ENCODE peak calls at places on chromosomes 16 and 17, in seven cellular contexts. E, V, X, R, O, Y and L are unnamed samples. For H3K36me3 and H3K9me3, the result is how much of the 10 kb centered on the place peaks cover.

GRCh38 chr17:81228420-81228819 is 5.7 kb upstream of the CEP131 start:
- ATAC-seq in O (no peak), E (no peak), X (peak), V (no peak), R (peak), Y (no peak), L (no peak)

GRCh38 chr16:85990861-85991301 is 91.9 kb downstream of the IRF8 start:
- ATAC-seq in E (no peak), O (no peak), R (no peak), Y (no peak), X (peak), V (no peak), L (no peak)

GRCh38 chr17:42512733-42513251 is 23.2 kb upstream of the NAGLU start:
- ATAC-seq in E (peak), X (peak), R (no peak), V (no peak), Y (no peak), O (no peak), L (no peak)

GRCh38 chr17:80688994-80689635 is 144.5 kb downstream of the RPTOR start:
- ATAC-seq in X (no peak), O (no peak), V (no peak), E (no peak), R (no peak), Y (no peak), L (no peak)

GRCh38 chr17:81929253-81930141 is 2.0 kb upstream of the MAFG start:
- ATAC-seq in O (no peak), V (no peak), X (no peak), Y (no peak), R (no peak), E (no peak), L (no peak)

GRCh38 chr17:12815642-12816141 is 26.4 kb downstream of the ARHGAP44 start:
- ATAC-seq in X (peak), V (no peak), O (no peak), R (no peak), E (no peak), Y (no peak), L (no peak)

GRCh38 chr16:88472637-88473205 is 19.6 kb downstream of the ZFPM1 start:
- ATAC-seq in X (no peak), V (no peak), R (peak), E (no peak), O (no peak), Y (no peak), L (no peak)

GRCh38 chr17:61385091-61385868 is 14.4 kb upstream of the TBX2 start:
- ATAC-seq in R (no peak), X (no peak), Y (no peak), V (no peak), E (no peak), O (no peak), L (no peak)

GRCh38 chr16:4814542-4815173 is 12.2 kb upstream of the ROGDI start:
- ATAC-seq in X (no peak), Y (peak), R (no peak), E (peak), V (peak), O (no peak), L (peak)

GRCh38 chr16:58363746-58364393 is 28.4 kb upstream of the GINS3 start:
- ATAC-seq in O (no peak), R (no peak), Y (no peak), E (no peak), V (no peak), X (no peak), L (no peak)

GRCh38 chr17:37532751-37533150 is 43.1 kb downstream of the DUSP14 start:
- ATAC-seq in O (no peak), X (no peak), R (no peak), E (no peak), Y (no peak), V (no peak), L (no peak)

GRCh38 chr16:84314814-84315213 is 20.1 kb downstream of the WFDC1 start:
- ATAC-seq in Y (no peak), O (no peak), X (no peak), V (no peak), E (peak), R (no peak), L (no peak)

GRCh38 chr17:63113167-63113566 is 147.1 kb downstream of the TANC2 start:
- ATAC-seq in X (peak), V (no peak), Y (no peak), R (no peak), O (peak), E (no peak), L (no peak)

GRCh38 chr16:30637952-30638351 is 12.8 kb upstream of the PRR14 start:
- ATAC-seq in O (peak), X (peak), R (no peak), V (no peak), E (peak), Y (no peak), L (no peak)

GRCh38 chr16:4098496-4098895 is 17.7 kb downstream of the ADCY9 start:
- ATAC-seq in R (no peak), V (no peak), Y (no peak), E (peak), X (no peak), O (no peak), L (no peak)

GRCh38 chr17:58401287-58401686 is 16.0 kb downstream of the RNF43 start:
- ATAC-seq in V (no peak), O (no peak), E (no peak), R (no peak), X (no peak), Y (no peak), L (no peak)

GRCh38 chr16:55437627-55438026 is 41.4 kb upstream of the MMP2 start:
- ATAC-seq in E (no peak), O (no peak), V (peak), Y (no peak), X (peak), R (peak), L (peak)

GRCh38 chr17:77433385-77434135 is 292.8 kb downstream of the SEC14L1 start:
- ATAC-seq in Y (no peak), R (no peak), E (peak), X (peak), O (no peak), V (no peak), L (no peak)

GRCh38 chr17:39739020-39739884 is 1.5 kb downstream of the GRB7 start:
- ATAC-seq in E (peak), Y (no peak), X (peak), R (peak), O (peak), V (no peak), L (peak)

GRCh38 chr17:33506889-33507650 is 214.0 kb upstream of the ASIC2 start:
- ATAC-seq in R (no peak), V (no peak), O (no peak), Y (peak), X (peak), E (no peak), L (no peak)

GRCh38 chr17:73430848-73431247 is 119.0 kb upstream of the CDC42EP4 start:
- ATAC-seq in Y (no peak), R (peak), X (peak), O (no peak), V (no peak), E (no peak), L (no peak)

DNA sequence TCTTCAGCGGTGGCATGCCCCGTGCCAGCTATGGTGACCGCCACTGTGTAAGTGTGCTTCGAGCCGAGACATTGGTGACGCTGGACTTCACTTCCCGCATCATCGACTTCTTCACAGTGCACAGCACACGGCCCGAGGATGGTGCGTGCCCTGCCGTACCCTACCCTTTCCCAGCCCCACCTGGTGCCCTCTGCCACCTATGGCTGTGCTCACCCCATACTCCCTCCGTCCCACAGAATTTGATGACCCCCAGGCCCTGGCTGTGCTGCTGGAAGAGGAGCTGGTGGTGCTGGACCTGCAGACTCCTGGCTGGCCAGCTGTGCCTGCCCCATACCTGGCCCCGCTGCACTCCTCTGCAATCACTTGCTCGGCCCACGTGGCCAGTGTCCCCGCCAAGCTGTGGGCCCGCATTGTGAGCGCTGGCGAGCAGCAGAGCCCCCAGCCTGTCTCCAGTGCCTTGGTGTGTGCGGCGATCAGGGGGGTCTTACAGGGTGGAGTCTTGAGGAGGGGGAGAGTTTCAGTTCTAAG is 9.5 kb downstream of the LLGL1 start:
- ATAC-seq in Y (no peak), X (no peak), R (no peak), O (no peak), E (no peak), V (no peak), L (no peak)
- H3K36me3 ChIP-seq in Y (under half), X (under half), R (half or more), O (under half), E (half or more), V (under half), L (under half)

GRCh38 chr17:44346064-44346844 is 1.2 kb downstream of the GRN start:
- ATAC-seq in V (no peak), Y (no peak), X (no peak), E (no peak), O (no peak), R (no peak), L (no peak)

GRCh38 chr17:44345497-44346026 is 460 bp downstream of the GRN start:
- ATAC-seq in V (peak), E (peak), O (peak), Y (peak), X (peak), R (peak), L (peak)

GRCh38 chr17:44343510-44344209 is 1.4 kb upstream of the GRN start:
- ATAC-seq in X (no peak), O (no peak), R (no peak), Y (no peak), E (no peak), V (no peak), L (no peak)

GRCh38 chr17:44348234-44348987 is 3.3 kb downstream of the GRN start:
- ATAC-seq in E (no peak), V (no peak), R (peak), O (no peak), Y (no peak), X (peak), L (no peak)

DNA sequence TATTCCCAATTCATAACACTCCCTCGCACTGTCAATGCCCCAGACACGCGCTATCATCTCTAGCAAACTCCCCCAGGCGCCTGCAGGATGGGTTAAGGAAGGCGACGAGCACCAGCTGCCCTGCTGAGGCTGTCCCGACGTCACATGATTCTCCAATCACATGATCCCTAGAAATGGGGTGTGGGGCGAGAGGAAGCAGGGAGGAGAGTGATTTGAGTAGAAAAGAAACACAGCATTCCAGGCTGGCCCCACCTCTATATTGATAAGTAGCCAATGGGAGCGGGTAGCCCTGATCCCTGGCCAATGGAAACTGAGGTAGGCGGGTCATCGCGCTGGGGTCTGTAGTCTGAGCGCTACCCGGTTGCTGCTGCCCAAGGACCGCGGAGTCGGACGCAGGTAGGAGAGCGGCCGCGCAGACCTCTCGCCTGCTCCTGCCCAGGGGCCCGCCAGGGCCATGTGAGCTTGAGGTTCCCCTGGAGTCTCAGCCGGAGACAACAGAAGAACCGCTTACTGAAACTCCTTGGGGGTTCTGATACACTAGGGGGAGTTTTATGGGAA is at the start of gene GRN:
- ATAC-seq in X (peak), O (peak), Y (peak), R (peak), V (peak), E (peak), L (peak)
- TF ChIP-seq POLR2A in X (peak), O (peak), Y (peak), R (peak), V (peak), E (peak), L (peak)

GRCh38 chr17:20289984-20290383 is 177.4 kb downstream of the LGALS9B start:
- ATAC-seq in O (no peak), R (no peak), X (no peak), E (no peak), V (no peak), Y (no peak), L (no peak)
- H3K9me3 ChIP-seq in O (under half), R (under half), X (under half), E (under half), V (under half), Y (under half), L (under half)

DNA sequence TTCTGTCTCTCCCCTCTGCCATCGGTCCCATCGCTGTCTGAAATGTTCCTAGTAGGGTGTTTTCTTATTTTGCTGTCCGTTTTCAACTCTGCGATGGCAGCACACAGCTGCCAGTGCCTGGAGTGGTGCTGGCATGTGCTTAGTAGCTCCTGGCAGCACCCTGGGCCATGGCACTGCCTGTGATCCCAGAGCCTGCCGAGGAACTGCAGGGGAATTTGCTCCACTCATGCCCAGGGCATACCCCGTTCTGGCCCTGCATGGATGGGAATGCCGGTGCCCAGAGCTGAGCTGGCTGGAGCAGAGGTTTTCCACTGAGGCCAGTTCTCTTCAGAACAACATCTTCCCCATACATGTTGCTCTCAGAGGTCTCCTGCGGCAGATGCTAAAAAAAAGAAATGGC is 43.1 kb downstream of the GPT2 start:
- ATAC-seq in E (no peak), V (peak), X (no peak), Y (peak), R (no peak), O (no peak), L (no peak)
- H3K36me3 ChIP-seq in E (half or more), V (under half), X (under half), Y (under half), R (under half), O (under half), L (half or more)

GRCh38 chr16:77433146-77433545 is 1.7 kb downstream of the ADAMTS18 start:
- ATAC-seq in V (no peak), O (no peak), E (no peak), R (no peak), X (no peak), Y (no peak), L (no peak)
- TF ChIP-seq POLR2A in V (no peak), O (no peak), E (no peak), R (no peak), X (no peak), Y (no peak), L (no peak)

GRCh38 chr17:52648995-52649394 is 490.5 kb upstream of the CA10 start:
- ATAC-seq in Y (no peak), O (no peak), E (no peak), X (no peak), V (no peak), R (no peak), L (no peak)

GRCh38 chr17:52653014-52653413 is 494.5 kb upstream of the CA10 start:
- ATAC-seq in E (no peak), X (no peak), Y (no peak), R (no peak), V (no peak), O (no peak), L (no peak)

DNA sequence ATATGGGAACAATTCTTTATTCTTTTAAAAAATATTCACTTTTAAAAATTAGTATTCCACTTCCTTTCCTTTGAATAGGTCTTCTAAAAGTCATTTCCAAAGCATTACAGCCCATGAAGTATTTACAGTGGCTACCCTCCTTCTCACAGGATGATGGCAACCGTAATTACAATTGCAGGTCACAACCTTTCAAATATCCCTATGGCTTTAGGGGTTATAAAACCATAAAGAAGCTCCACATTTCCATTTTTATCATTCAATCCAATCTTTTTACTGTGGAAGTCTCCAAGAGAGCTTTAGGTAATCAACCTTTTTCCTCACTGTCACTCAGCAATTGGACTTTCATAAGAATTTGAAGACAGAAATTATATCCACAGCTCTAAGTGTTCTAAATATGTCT is 488.9 kb upstream of the CA10 start:
- ATAC-seq in V (no peak), O (no peak), Y (no peak), R (no peak), X (no peak), E (no peak), L (no peak)
- H3K9me3 ChIP-seq in V (under half), O (under half), Y (under half), R (under half), X (under half), E (under half), L (under half)